ENCODE peak calls at places on chromosomes 4 and X, in five cellular contexts. X, A, K, P and F are unnamed samples.

GRCh38 chrX:39782276-39782675 is 315.5 kb downstream of the BCOR start:
- DNase-seq in X (no peak), A (peak; percentile 24), K (no peak), P (no peak), F (no peak)

GRCh38 chrX:18973527-18974192 is 10.3 kb downstream of the PHKA2 start:
- DNase-seq in X (no peak), A (no peak), K (no peak), P (no peak), F (no peak)

GRCh38 chrX:110159235-110159634 is 156.3 kb downstream of the TMEM164 start:
- DNase-seq in X (no peak), A (no peak), K (no peak), P (no peak), F (no peak)

GRCh38 chr4:42642136-42642797 is 14.6 kb downstream of the ATP8A1 start:
- DNase-seq in X (no peak), A (no peak), K (no peak), P (no peak), F (no peak)

GRCh38 chr4:73053076-73053475 is 16.4 kb downstream of the COX18 start:
- DNase-seq in X (no peak), A (no peak), K (peak; percentile 4), P (no peak), F (no peak)

GRCh38 chrX:10797493-10797892 is 177.1 kb upstream of the MID1 start:
- DNase-seq in X (no peak), A (no peak), K (peak; percentile 26), P (no peak), F (no peak)

GRCh38 chr4:2284934-2285664 is 23.2 kb upstream of the MXD4 start:
- DNase-seq in X (peak; percentile 58), A (no peak), K (peak; percentile 50), P (no peak), F (peak; percentile 4)

GRCh38 chr4:138439143-138439581 is 197.0 kb upstream of the SLC7A11 start:
- DNase-seq in X (peak; percentile 6), A (no peak), K (no peak), P (no peak), F (no peak)

GRCh38 chr4:183147191-183147590 is 48.1 kb downstream of the WWC2 start:
- DNase-seq in X (no peak), A (no peak), K (no peak), P (no peak), F (no peak)

GRCh38 chr4:118834070-118834469 is 1.9 kb downstream of the SEC24D start:
- DNase-seq in X (no peak), A (no peak), K (peak; percentile 27), P (no peak), F (no peak)

GRCh38 chr4:175127314-175127713 is 209.2 kb downstream of the ADAM29 start:
- DNase-seq in X (no peak), A (no peak), K (no peak), P (no peak), F (no peak)

GRCh38 chrX:115367455-115367854 is 77.9 kb downstream of the LUZP4 start:
- DNase-seq in X (peak; percentile 74), A (no peak), K (peak; percentile 61), P (no peak), F (no peak)

GRCh38 chrX:24479924-24480722 is 15.0 kb downstream of the PDK3 start:
- DNase-seq in X (no peak), A (no peak), K (no peak), P (no peak), F (no peak)

GRCh38 chr4:154344686-154345085 is 146.9 kb downstream of the DCHS2 start:
- DNase-seq in X (no peak), A (peak; percentile 42), K (no peak), P (no peak), F (no peak)

GRCh38 chr4:80081566-80081965 is 8.5 kb upstream of the ANTXR2 start:
- DNase-seq in X (no peak), A (no peak), K (no peak), P (no peak), F (no peak)

GRCh38 chr4:116628598-116628997 is 456.8 kb downstream of the TRAM1L1 start:
- DNase-seq in X (no peak), A (no peak), K (no peak), P (no peak), F (no peak)

GRCh38 chr4:187606581-187606980 is 389.0 kb upstream of the ZFP42 start:
- DNase-seq in X (peak; percentile 69), A (peak; percentile 48), K (peak; percentile 69), P (peak; percentile 44), F (no peak)

GRCh38 chr4:4456351-4456750 is 69.4 kb downstream of the NSG1 start:
- DNase-seq in X (no peak), A (no peak), K (no peak), P (no peak), F (no peak)

GRCh38 chr4:77488882-77489281 is 116.7 kb upstream of the CXCL13 start:
- DNase-seq in X (no peak), A (no peak), K (peak; percentile 60), P (no peak), F (no peak)

GRCh38 chr4:83783179-83783578 is 247.3 kb downstream of the GPAT3 start:
- DNase-seq in X (no peak), A (no peak), K (no peak), P (no peak), F (no peak)

GRCh38 chrX:12702509-12703091 is 88.6 kb upstream of the PRPS2 start:
- DNase-seq in X (no peak), A (peak; percentile 30), K (no peak), P (peak; percentile 28), F (no peak)

GRCh38 chr4:72817012-72817411 is 248.0 kb upstream of the ADAMTS3 start:
- DNase-seq in X (peak; percentile 21), A (no peak), K (no peak), P (no peak), F (no peak)

GRCh38 chrX:110108381-110108796 is 105.5 kb downstream of the TMEM164 start:
- DNase-seq in X (peak; percentile 15), A (no peak), K (peak; percentile 80), P (no peak), F (no peak)

DNA sequence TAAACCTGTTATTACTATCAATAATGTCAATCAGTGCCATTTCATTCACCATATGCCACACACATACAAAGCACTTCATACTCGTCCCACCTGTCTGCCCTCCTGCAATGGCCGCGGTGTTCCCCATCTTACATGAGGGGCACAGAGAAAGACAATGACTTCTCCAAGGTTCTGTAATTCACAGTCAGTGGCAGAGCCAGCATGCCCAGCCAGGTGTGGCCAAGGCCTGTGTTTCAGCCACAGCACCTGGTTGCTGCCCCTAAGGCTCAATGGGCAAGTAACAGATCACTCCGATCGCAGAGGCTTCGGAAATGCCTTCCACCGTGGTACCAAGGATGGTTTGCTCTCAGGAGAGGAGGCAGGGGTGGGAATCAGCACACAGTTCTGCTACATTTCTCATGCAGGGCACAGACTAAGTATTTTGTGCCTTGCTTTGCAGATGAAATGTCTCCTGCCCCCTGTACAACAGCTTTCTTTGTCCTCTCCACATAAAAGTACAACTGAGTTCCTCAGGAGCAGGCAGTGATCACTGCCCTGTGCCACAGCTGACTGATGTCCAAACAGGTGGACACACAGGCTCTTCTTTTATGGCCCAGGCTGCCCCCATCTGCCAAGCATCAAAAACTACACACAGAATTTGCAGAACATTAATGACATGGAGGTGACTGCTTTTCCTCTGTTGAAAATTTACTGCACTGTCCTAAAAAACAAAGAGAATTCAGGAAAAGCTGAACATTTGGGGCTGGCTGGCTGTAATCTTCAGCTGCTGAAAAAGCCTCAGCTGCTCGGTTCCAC is 10.8 kb downstream of the AFAP1 start:
- DNase-seq in X (no peak), A (no peak), K (peak; percentile 50), P (no peak), F (no peak)
- TF ChIP-seq CTCF in X (peak; percentile 31), A (no peak), K (peak; percentile 28), P (no peak), F (no peak)

DNA sequence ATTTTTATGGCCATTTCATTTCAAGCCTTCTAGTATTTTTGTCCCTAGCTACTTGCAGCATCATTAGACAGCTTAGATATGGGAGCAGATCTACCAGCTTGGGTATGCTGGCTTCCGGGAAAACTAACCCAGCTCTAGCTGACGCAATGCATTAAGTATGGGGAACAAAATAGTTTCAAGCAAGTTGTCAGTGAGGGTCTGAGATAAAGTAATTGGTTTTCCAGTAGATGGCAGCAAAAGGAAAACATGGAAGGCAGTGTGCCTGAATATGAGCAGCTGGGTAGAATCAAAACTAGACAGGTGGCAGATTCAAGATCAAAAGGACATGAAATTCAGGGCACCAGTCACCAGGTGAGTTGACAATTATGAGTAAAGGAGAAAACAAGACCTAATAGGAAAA is 340.9 kb upstream of the CTSO start:
- DNase-seq in X (peak; percentile 79), A (no peak), K (peak; percentile 91), P (no peak), F (peak; percentile 42)
- TF ChIP-seq CTCF in X (peak; percentile 43), A (no peak), K (peak; percentile 37), P (peak; percentile 18), F (no peak)

GRCh38 chr4:41213563-41214157 is 682 bp downstream of the APBB2 start:
- DNase-seq in X (no peak), A (peak; percentile 50), K (no peak), P (peak; percentile 61), F (peak; percentile 34)

GRCh38 chr4:41215155-41215554 is 813 bp upstream of the APBB2 start:
- DNase-seq in X (no peak), A (no peak), K (no peak), P (no peak), F (no peak)

GRCh38 chr4:41215969-41216293 is 1.6 kb upstream of the APBB2 start:
- DNase-seq in X (no peak), A (no peak), K (no peak), P (no peak), F (no peak)

GRCh38 chr4:41212221-41213203 is 1.8 kb downstream of the APBB2 start:
- DNase-seq in X (peak; percentile 75), A (peak; percentile 30), K (peak; percentile 85), P (no peak), F (no peak)

GRCh38 chr4:41214158-41215146 is at the start of gene APBB2:
- DNase-seq in X (peak; percentile 96), A (peak; percentile 96), K (peak; percentile 98), P (peak; percentile 94), F (peak; percentile 94)
- TF ChIP-seq CTCF in X (peak; percentile 58), A (peak; percentile 80), K (peak; percentile 64), P (peak; percentile 82), F (peak; percentile 75)

GRCh38 chr4:89645512-89645911 is 191.4 kb downstream of the SNCA start:
- DNase-seq in X (no peak), A (no peak), K (no peak), P (no peak), F (no peak)

GRCh38 chr4:89639395-89639794 is 197.6 kb downstream of the SNCA start:
- DNase-seq in X (no peak), A (no peak), K (no peak), P (no peak), F (no peak)

GRCh38 chr4:89641367-89641687 is 195.6 kb downstream of the SNCA start:
- DNase-seq in X (no peak), A (no peak), K (no peak), P (no peak), F (no peak)

DNA sequence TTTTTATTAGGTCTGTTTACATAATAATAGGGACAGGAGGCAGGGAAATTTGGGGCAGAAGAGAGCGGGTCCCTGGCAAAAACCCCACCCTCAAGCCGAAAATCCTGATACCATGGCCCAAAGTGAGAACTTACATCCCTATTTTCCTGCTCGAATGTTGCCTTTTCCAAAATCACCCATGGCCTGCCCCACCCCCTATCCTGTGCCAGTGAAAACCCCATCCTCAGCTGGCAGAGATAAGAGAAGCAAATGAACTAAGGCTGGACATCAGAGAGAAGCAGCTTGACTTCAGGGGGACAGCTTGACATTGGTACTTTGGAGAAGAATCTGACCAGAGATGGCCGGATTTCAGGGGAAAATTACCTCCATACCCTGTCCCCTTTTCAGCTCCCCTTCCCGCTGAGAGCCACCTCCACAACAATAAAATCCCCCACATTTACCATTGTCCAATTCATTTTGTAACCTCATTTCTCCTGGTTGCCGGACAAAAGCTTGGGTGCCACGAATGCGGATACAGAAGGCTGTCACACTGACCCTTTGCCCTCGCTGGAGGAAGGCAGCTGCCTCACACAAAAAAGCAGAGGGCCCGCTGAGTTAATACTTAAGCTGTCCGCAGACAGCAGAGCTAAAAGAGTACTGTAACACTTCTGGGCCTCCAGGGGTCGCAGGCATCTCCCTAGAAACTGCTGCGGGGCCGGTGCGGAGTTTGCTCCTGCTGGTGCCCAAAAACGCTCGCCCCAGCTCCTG is 196.2 kb downstream of the SNCA start:
- DNase-seq in X (peak; percentile 56), A (peak; percentile 87), K (peak; percentile 68), P (peak; percentile 74), F (peak; percentile 73)
- TF ChIP-seq CTCF in X (peak; percentile 73), A (peak; percentile 76), K (peak; percentile 64), P (peak; percentile 68), F (peak; percentile 34)